ENCODE peak calls at places on chromosomes 12 and 14, in nine cellular contexts. B is natural killer cell; M is activated naive CD8-positive, alpha-beta T cell treated with anti-CD3 and anti-CD28 coated beads, Interleukin-2, amount 50 U/mL, for 24 hours; N is heart left ventricle; V is gastroesophageal sphincter; I is psoas muscle; O is IMR-90; J is Right ventricle myocardium superior; H is heart right ventricle. T is an unnamed sample.

GRCh38 chr12:69348162-69348938 is at the start of gene LYZ:
- ATAC-seq in B (no peak), M (no peak), N (peak; percentile 64), V (no peak), I (peak; percentile 44), O (no peak), J (peak; percentile 84), H (peak; percentile 81), T (no peak)

GRCh38 chr12:49588281-49588680 is 17.2 kb downstream of the FAM186B start:
- ATAC-seq in B (no peak), M (no peak), N (no peak), V (no peak), I (no peak), O (no peak), J (no peak), H (no peak), T (no peak)

GRCh38 chr14:106060576-106060975 is 534.2 kb downstream of the TMEM121 start:
- ATAC-seq in B (no peak), M (no peak), N (no peak), V (no peak), I (no peak), O (no peak), J (no peak), H (no peak), T (no peak)

GRCh38 chr12:87405918-87406317 is 623.3 kb downstream of the C12orf50 start:
- ATAC-seq in B (no peak), M (no peak), N (no peak), V (no peak), I (no peak), O (no peak), J (no peak), H (no peak), T (no peak)

GRCh38 chr12:88247241-88247643 is 105.1 kb downstream of the TMTC3 start:
- ATAC-seq in B (no peak), M (no peak), N (peak; percentile 33), V (no peak), I (no peak), O (peak; percentile 79), J (no peak), H (no peak), T (no peak)

GRCh38 chr12:56839489-56840442 is 76.6 kb downstream of the HSD17B6 start:
- ATAC-seq in B (no peak), M (peak; percentile 38), N (peak; percentile 56), V (no peak), I (no peak), O (peak; percentile 72), J (peak; percentile 72), H (no peak), T (no peak)

GRCh38 chr14:26104686-26105085 is 493.1 kb downstream of the NOVA1 start:
- ATAC-seq in B (no peak), M (no peak), N (no peak), V (no peak), I (no peak), O (no peak), J (no peak), H (no peak), T (no peak)

GRCh38 chr14:25009891-25010290 is 40.1 kb downstream of the STXBP6 start:
- ATAC-seq in B (no peak), M (no peak), N (no peak), V (no peak), I (no peak), O (peak; percentile 50), J (no peak), H (no peak), T (no peak)

GRCh38 chr12:104748356-104748755 is 209.7 kb downstream of the SLC41A2 start:
- ATAC-seq in B (no peak), M (no peak), N (no peak), V (no peak), I (no peak), O (no peak), J (no peak), H (no peak), T (no peak)

GRCh38 chr14:24263848-24264247 is 871 bp upstream of the TGM1 start:
- ATAC-seq in B (no peak), M (no peak), N (no peak), V (no peak), I (no peak), O (no peak), J (no peak), H (no peak), T (no peak)

GRCh38 chr14:53032838-53033390 is 82.1 kb upstream of the FERMT2 start:
- ATAC-seq in B (no peak), M (no peak), N (peak; percentile 36), V (peak; percentile 16), I (no peak), O (peak; percentile 19), J (peak; percentile 71), H (no peak), T (no peak)

GRCh38 chr14:32307881-32308582 is 21.1 kb upstream of the AKAP6 start:
- ATAC-seq in B (no peak), M (no peak), N (no peak), V (no peak), I (no peak), O (no peak), J (peak; percentile 12), H (no peak), T (no peak)

GRCh38 chr12:115261691-115262398 is 577.9 kb upstream of the TBX3 start:
- ATAC-seq in B (no peak), M (no peak), N (no peak), V (no peak), I (no peak), O (no peak), J (no peak), H (no peak), T (no peak)

GRCh38 chr12:77213316-77213715 is 147.9 kb upstream of the E2F7 start:
- ATAC-seq in B (no peak), M (no peak), N (peak; percentile 72), V (peak; percentile 50), I (no peak), O (no peak), J (peak; percentile 51), H (peak; percentile 97), T (no peak)

GRCh38 chr14:91271639-91272038 is 27.1 kb upstream of the GPR68 start:
- ATAC-seq in B (no peak), M (no peak), N (no peak), V (no peak), I (no peak), O (no peak), J (no peak), H (no peak), T (no peak)

T was measured in activated T-helper 17 cell treated with anti-CD3 and anti-CD28 coated beads, Interleukin-2, amount 50 U/mL, for 72 hours.